ENCODE peak calls at places on chromosomes 7 and 10, in five cellular contexts. I is spleen, L is GM23338, A is sigmoid colon, E is endothelial cell of umbilical vein. R is an unnamed sample. For H3K4me1, the result is how much of the 10 kb centered on the place peaks cover.

GRCh38 chr10:102347236-102347828 is 48.2 kb upstream of the NFKB2 start:
- DNase-seq in I (no peak), L (peak), A (peak), E (peak), R (peak)

GRCh38 chr10:69458426-69459100 is 7.3 kb downstream of the TSPAN15 start:
- DNase-seq in I (peak), L (no peak), A (peak), E (no peak), R (peak)

GRCh38 chr10:72186633-72187330 is 29.0 kb upstream of the ANAPC16 start:
- DNase-seq in I (no peak), L (no peak), A (peak), E (peak), R (peak)

GRCh38 chr7:27346531-27347260 is 104.1 kb downstream of the EVX1 start:
- DNase-seq in I (no peak), L (peak), A (peak), E (peak), R (peak)

GRCh38 chr7:128166603-128167315 is 74.3 kb upstream of the LEP start:
- DNase-seq in I (no peak), L (peak), A (no peak), E (no peak), R (no peak)

GRCh38 chr10:63910806-63911205 is 389.6 kb downstream of the REEP3 start:
- DNase-seq in I (no peak), L (peak), A (no peak), E (no peak), R (no peak)

GRCh38 chr7:13293264-13294002 is 606.0 kb downstream of the ARL4A start:
- DNase-seq in I (no peak), L (no peak), A (no peak), E (no peak), R (no peak)

GRCh38 chr10:74343804-74344203 is 192.8 kb downstream of the ADK start:
- DNase-seq in I (no peak), L (no peak), A (no peak), E (no peak), R (no peak)

GRCh38 chr10:56487746-56488145 is 126.7 kb upstream of the ZWINT start:
- DNase-seq in I (peak), L (no peak), A (no peak), E (no peak), R (no peak)

GRCh38 chr10:86287422-86287793 is 79.2 kb downstream of the GRID1 start:
- DNase-seq in I (peak), L (no peak), A (peak), E (no peak), R (no peak)

GRCh38 chr10:127408115-127408710 is 140.9 kb upstream of the NPS start:
- DNase-seq in I (peak), L (no peak), A (no peak), E (no peak), R (no peak)

GRCh38 chr7:88465586-88465985 is 158.9 kb upstream of the STEAP4 start:
- DNase-seq in I (no peak), L (no peak), A (no peak), E (no peak), R (no peak)

GRCh38 chr7:146115665-146116451 is 743 bp upstream of the CNTNAP2 start:
- DNase-seq in I (peak), L (peak), A (no peak), E (peak), R (peak)

GRCh38 chr7:83267141-83267631 is 104.5 kb upstream of the PCLO start:
- DNase-seq in I (no peak), L (peak), A (no peak), E (no peak), R (no peak)

GRCh38 chr7:132276986-132277716 is 299.1 kb downstream of the PLXNA4 start:
- DNase-seq in I (no peak), L (no peak), A (no peak), E (no peak), R (no peak)

GRCh38 chr7:132655071-132655761 is 78.9 kb upstream of the PLXNA4 start:
- DNase-seq in I (peak), L (peak), A (peak), E (peak), R (peak)

GRCh38 chr10:113273877-113274829 is 278.7 kb upstream of the HABP2 start:
- DNase-seq in I (no peak), L (no peak), A (no peak), E (no peak), R (no peak)

GRCh38 chr10:12638103-12638502 is 288.8 kb downstream of the CAMK1D start:
- DNase-seq in I (no peak), L (no peak), A (no peak), E (no peak), R (peak)

GRCh38 chr7:81688622-81689411 is 81.0 kb downstream of the HGF start:
- DNase-seq in I (no peak), L (no peak), A (no peak), E (no peak), R (no peak)

GRCh38 chr7:22845221-22845844 is 22.7 kb upstream of the TOMM7 start:
- DNase-seq in I (no peak), L (no peak), A (no peak), E (no peak), R (no peak)

GRCh38 chr7:75642810-75643486 is 95.8 kb downstream of the HIP1 start:
- DNase-seq in I (no peak), L (peak), A (no peak), E (peak), R (peak)

GRCh38 chr10:73601486-73601921 is 10.4 kb upstream of the USP54 start:
- DNase-seq in I (no peak), L (peak), A (no peak), E (peak), R (peak)

GRCh38 chr7:87000344-87000743 is 59.1 kb downstream of the ELAPOR2 start:
- DNase-seq in I (no peak), L (no peak), A (no peak), E (no peak), R (no peak)

GRCh38 chr7:78760620-78761355 is 692.7 kb downstream of the MAGI2 start:
- DNase-seq in I (no peak), L (no peak), A (no peak), E (no peak), R (no peak)

GRCh38 chr10:42954776-42955492 is 121.9 kb upstream of the RET start:
- DNase-seq in I (peak), L (no peak), A (peak), E (no peak), R (no peak)

GRCh38 chr10:113646337-113647201 is 17.3 kb downstream of the NRAP start:
- DNase-seq in I (no peak), L (no peak), A (no peak), E (no peak), R (no peak)

GRCh38 chr10:127894146-127894545 is 1.4 kb upstream of the CLRN3 start:
- DNase-seq in I (no peak), L (no peak), A (no peak), E (no peak), R (no peak)

GRCh38 chr7:44194069-44194468 is 4.8 kb upstream of the GCK start:
- DNase-seq in I (no peak), L (no peak), A (no peak), E (no peak), R (no peak)

GRCh38 chr7:151320263-151320845 is 21.3 kb upstream of the NUB1 start:
- DNase-seq in I (no peak), L (no peak), A (no peak), E (no peak), R (no peak)

GRCh38 chr7:51376420-51377092 is 59.9 kb upstream of the COBL start:
- DNase-seq in I (no peak), L (no peak), A (no peak), E (no peak), R (no peak)

GRCh38 chr7:106080307-106080987 is 31.7 kb downstream of the SYPL1 start:
- DNase-seq in I (no peak), L (no peak), A (no peak), E (no peak), R (no peak)

GRCh38 chr10:112687647-112688046 is 240.6 kb downstream of the VTI1A start:
- DNase-seq in I (no peak), L (no peak), A (no peak), E (no peak), R (no peak)

GRCh38 chr10:71921319-71922027 is 42.7 kb upstream of the CHST3 start:
- DNase-seq in I (no peak), L (no peak), A (peak), E (no peak), R (peak)

GRCh38 chr7:7772385-7772784 is 54.0 kb upstream of the RPA3 start:
- DNase-seq in I (no peak), L (no peak), A (no peak), E (peak), R (no peak)

GRCh38 chr10:124003481-124004371 is 89.7 kb downstream of the CHST15 start:
- DNase-seq in I (peak), L (no peak), A (peak), E (no peak), R (no peak)

GRCh38 chr7:44309271-44310091 is 15.9 kb downstream of the CAMK2B start:
- DNase-seq in I (peak), L (peak), A (peak), E (peak), R (peak)

GRCh38 chr7:46705416-46706255 is 784.6 kb upstream of the IGFBP3 start:
- DNase-seq in I (no peak), L (no peak), A (no peak), E (no peak), R (no peak)

GRCh38 chr10:31362023-31362641 is 43.1 kb downstream of the ZEB1 start:
- DNase-seq in I (peak), L (no peak), A (no peak), E (no peak), R (no peak)
- TF ChIP-seq POLR2AphosphoS5 in I (no peak), L (no peak), A (no peak), E (no peak), R (no peak)

DNA sequence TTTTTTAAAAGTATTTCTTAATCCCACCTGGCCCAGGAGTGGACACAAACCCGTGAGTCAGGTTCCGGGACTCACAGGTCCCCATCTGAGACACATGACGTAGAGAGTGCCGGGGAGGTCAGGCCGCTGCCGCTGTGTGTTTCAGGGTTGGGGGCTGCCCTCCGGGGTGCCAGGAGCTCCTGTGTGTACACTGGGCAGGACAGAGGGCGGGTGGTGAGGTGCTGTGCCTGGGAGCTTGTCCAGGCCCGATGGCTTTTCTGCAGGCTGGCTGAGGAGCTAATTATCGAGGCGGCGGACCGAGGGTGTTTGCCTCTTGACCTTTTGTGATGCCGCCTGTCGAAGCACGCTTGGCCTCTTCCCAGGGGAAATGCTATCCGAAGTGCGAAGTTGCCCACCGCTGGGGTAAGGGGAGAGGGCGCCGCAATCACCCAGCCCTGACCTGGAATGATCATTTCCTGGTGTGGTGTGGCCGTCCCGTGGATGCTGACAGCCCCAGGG is 42.1 kb downstream of the FOXL3 start:
- DNase-seq in I (peak), L (peak), A (peak), E (no peak), R (no peak)
- H3K4me1 ChIP-seq in I (under half), L (under half), A (under half), E (under half), R (half or more)

GRCh38 chr7:156896388-156897022 is 3.5 kb upstream of the LMBR1 start:
- DNase-seq in I (no peak), L (no peak), A (no peak), E (no peak), R (no peak)

GRCh38 chr7:156892821-156893706 is at the start of gene LMBR1:
- DNase-seq in I (peak), L (peak), A (peak), E (peak), R (peak)

GRCh38 chr7:156897673-156898072 is 4.7 kb upstream of the LMBR1 start:
- DNase-seq in I (no peak), L (peak), A (no peak), E (no peak), R (no peak)

GRCh38 chr7:156892086-156892800 is 740 bp downstream of the LMBR1 start:
- DNase-seq in I (peak), L (peak), A (peak), E (peak), R (peak)

GRCh38 chr7:156895024-156895780 is 2.2 kb upstream of the LMBR1 start:
- DNase-seq in I (no peak), L (no peak), A (no peak), E (peak), R (no peak)
- TF ChIP-seq POLR2AphosphoS5 in I (no peak), L (no peak), A (peak), E (no peak), R (no peak)

DNA sequence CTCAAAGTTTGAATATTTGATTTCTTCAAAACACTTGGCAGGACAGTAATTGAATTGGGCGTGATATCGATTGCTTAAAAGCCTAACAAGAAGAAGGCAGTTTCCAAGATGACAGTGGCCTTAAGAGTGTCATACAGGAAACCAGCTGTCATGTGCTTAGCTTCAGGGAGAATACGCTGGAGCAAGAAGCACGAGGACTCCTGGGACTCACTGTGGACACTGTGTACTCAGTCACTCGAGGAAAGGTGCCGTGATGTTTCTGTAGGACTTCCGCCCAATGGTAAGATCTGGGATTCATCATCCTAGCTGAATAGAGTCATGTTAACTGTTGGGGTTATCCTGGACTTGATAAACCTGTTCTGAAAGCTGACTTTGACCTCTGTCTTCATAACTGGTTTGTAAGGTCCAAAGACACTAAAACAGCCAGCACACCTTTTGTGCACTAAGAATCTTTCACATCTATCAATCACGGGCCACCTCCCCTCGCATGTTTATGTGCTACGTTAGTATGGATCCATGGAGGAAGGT is 113.5 kb downstream of the CELF2 start:
- DNase-seq in I (no peak), L (no peak), A (no peak), E (no peak), R (peak)
- H3K4me1 ChIP-seq in I (under half), L (under half), A (under half), E (under half), R (under half)

R was measured in transverse colon.